ENCODE peak calls at places on chromosomes 3 and 15, in seven cellular contexts. X is upper lobe of left lung, D is right cardiac atrium, J is mammary epithelial cell, S is adrenal gland, P is lung, T is gastrocnemius medialis. H is an unnamed sample.

GRCh38 chr3:150751781-150752263 is 11.1 kb downstream of the SIAH2 start:
- DNase-seq in J (no peak), D (no peak), P (peak; percentile 41), S (peak; percentile 17), T (no peak), X (peak; percentile 68), H (no peak)

GRCh38 chr3:7800006-7800780 is 701.4 kb upstream of the LMCD1 start:
- DNase-seq in D (no peak), P (no peak), X (no peak), S (no peak), J (no peak), T (no peak), H (no peak)

GRCh38 chr3:65607101-65607500 is 431.6 kb downstream of the MAGI1 start:
- DNase-seq in X (no peak), T (no peak), P (no peak), J (peak; percentile 57), D (no peak), S (no peak), H (no peak)

GRCh38 chr3:14429237-14429636 is 26.8 kb downstream of the SLC6A6 start:
- DNase-seq in T (peak; percentile 85), P (no peak), S (peak; percentile 54), D (peak; percentile 41), J (no peak), X (peak; percentile 68), H (no peak)

GRCh38 chr15:61828860-61829513 is 231.3 kb downstream of the VPS13C start:
- DNase-seq in S (no peak), X (no peak), D (peak; percentile 65), T (no peak), J (no peak), P (no peak), H (no peak)

GRCh38 chr3:109702252-109702651 is 364.9 kb upstream of the DPPA4 start:
- DNase-seq in S (no peak), J (peak; percentile 78), D (no peak), X (no peak), T (no peak), P (no peak), H (no peak)

GRCh38 chr3:38099518-38099917 is 37.4 kb downstream of the ACAA1 start:
- DNase-seq in J (no peak), T (no peak), D (no peak), P (no peak), X (no peak), S (no peak), H (no peak)

GRCh38 chr3:16739416-16740091 is 134.3 kb upstream of the DAZL start:
- DNase-seq in S (no peak), P (no peak), X (no peak), J (no peak), T (no peak), D (no peak), H (no peak)

GRCh38 chr15:92801412-92801773 is 98.7 kb upstream of the CHD2 start:
- DNase-seq in X (peak; percentile 23), D (no peak), T (peak; percentile 63), S (no peak), J (peak; percentile 59), P (no peak), H (peak; percentile 58)

GRCh38 chr3:128380719-128381118 is 86.0 kb downstream of the DNAJB8 start:
- DNase-seq in D (peak; percentile 21), P (no peak), X (no peak), T (no peak), S (no peak), J (no peak), H (no peak)

GRCh38 chr15:41024141-41024540 is 70.9 kb downstream of the CHAC1 start:
- DNase-seq in T (no peak), D (no peak), P (no peak), J (no peak), X (no peak), S (no peak), H (no peak)

GRCh38 chr3:186882125-186882524 is 39.6 kb downstream of the ADIPOQ start:
- DNase-seq in X (no peak), D (no peak), S (no peak), J (no peak), T (no peak), P (no peak), H (no peak)

DNA sequence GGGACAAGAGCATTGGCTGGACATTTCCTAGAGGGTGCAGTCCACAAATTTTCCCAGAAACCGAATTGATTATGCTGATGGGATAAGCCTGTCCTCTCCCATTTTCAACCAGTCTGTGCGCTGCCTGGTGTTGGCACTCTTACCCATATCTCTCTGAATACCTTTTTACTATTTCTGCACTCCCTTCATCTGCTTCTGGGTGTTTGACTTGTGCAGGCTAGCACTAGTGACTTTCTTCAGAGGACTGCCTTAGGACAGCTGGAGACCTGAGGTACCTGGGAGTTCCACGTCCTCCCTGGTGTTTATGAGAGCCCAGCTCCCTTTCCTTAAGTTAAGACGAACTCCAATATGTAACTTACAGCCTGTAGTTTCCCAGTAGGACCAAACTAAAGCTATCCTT is 50.2 kb downstream of the RBMS3 start:
- DNase-seq in X (no peak), S (no peak), D (no peak), J (no peak), T (no peak), P (no peak), H (no peak)
- H3K4me3 ChIP-seq in X (no peak overlapping the region), S (no peak overlapping the region), D (no peak overlapping the region), J (no peak overlapping the region), T (no peak overlapping the region), P (no peak overlapping the region), H (no peak overlapping the region)

GRCh38 chr15:29871401-29871800 is 49.1 kb upstream of the TJP1 start:
- DNase-seq in J (no peak), S (no peak), D (peak; percentile 82), T (peak; percentile 25), X (no peak), P (no peak), H (peak; percentile 91)
- H3K27ac ChIP-seq in J (no peak overlapping the region), S (peak overlapping the region; percentile 45), D (peak overlapping the region; percentile 97), T (peak overlapping the region; percentile 78), X (peak overlapping the region; percentile 72), P (peak overlapping the region; percentile 68), H (peak overlapping the region; percentile 13)

GRCh38 chr15:45705510-45706473 is 71.0 kb downstream of the SQOR start:
- DNase-seq in P (peak; percentile 77), X (peak; percentile 83), D (peak; percentile 74), J (peak; percentile 70), S (peak; percentile 81), T (peak; percentile 61), H (peak; percentile 79)

GRCh38 chr15:45701108-45701507 is 66.3 kb downstream of the SQOR start:
- DNase-seq in X (no peak), T (no peak), P (no peak), D (no peak), S (no peak), J (no peak), H (no peak)

GRCh38 chr15:45702041-45702440 is 67.2 kb downstream of the SQOR start:
- DNase-seq in T (no peak), S (no peak), X (no peak), J (peak; percentile 17), P (no peak), D (no peak), H (no peak)

GRCh38 chr15:45704329-45705249 is 69.8 kb downstream of the SQOR start:
- DNase-seq in J (no peak), P (no peak), S (no peak), T (no peak), D (peak; percentile 58), X (peak; percentile 23), H (peak; percentile 58)

DNA sequence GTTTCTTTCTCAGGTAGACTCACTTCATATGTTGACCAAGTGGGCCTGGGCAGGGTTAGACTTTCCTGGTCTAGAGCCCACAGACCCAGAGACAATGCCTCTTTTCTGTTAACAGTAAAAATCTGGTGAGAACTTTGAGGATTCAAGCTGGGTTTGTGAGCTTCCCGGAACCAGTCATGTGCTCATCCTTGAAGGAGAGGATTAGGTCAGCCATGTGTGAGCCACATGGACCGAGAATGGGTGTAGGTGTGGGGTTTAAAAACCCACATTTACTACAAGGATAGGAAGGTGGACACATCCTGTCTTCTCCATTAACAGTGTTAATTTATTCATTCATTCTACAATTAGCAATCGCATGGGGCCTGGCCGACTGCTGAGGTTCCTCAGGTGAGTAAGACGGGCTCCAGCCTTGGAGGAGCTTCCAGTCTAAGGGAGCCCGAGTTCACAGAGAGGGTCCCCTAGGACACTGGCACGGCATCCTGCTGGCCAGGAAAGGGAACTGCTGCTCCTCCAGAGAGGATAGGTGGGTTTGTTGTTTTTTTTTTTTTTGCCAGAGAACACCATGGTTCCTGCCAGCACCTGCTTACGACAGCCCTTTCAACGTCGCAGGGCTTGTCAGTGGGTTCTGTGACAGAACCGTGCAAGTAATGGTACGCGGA is 69.0 kb downstream of the SQOR start:
- DNase-seq in D (no peak), S (no peak), X (no peak), T (no peak), P (no peak), J (no peak), H (no peak)
- H3K4me3 ChIP-seq in D (peak overlapping the region; percentile 66), S (no peak overlapping the region), X (no peak overlapping the region), T (no peak overlapping the region), P (no peak overlapping the region), J (no peak overlapping the region), H (peak overlapping the region; percentile 89)

GRCh38 chr3:129555176-129555575 is 12.2 kb downstream of the H1-8 start:
- DNase-seq in S (no peak), J (no peak), D (peak; percentile 79), X (no peak), P (no peak), T (no peak), H (no peak)
- H3K27ac ChIP-seq in S (peak overlapping the region; percentile 58), J (no peak overlapping the region), D (peak overlapping the region; percentile 34), X (peak overlapping the region; percentile 50), P (no peak overlapping the region), T (no peak overlapping the region), H (no peak overlapping the region)

GRCh38 chr3:82163907-82164520 is 402.6 kb upstream of the GBE1 start:
- DNase-seq in S (no peak), T (no peak), P (no peak), X (no peak), J (no peak), D (no peak), H (no peak)
- H3K4me3 ChIP-seq in S (no peak overlapping the region), T (no peak overlapping the region), P (no peak overlapping the region), X (no peak overlapping the region), J (no peak overlapping the region), D (no peak overlapping the region), H (no peak overlapping the region)

GRCh38 chr15:90261811-90262210 is 3.7 kb upstream of the NGRN start:
- DNase-seq in X (no peak), P (no peak), S (no peak), J (peak; percentile 85), T (no peak), D (no peak), H (no peak)
- H3K27ac ChIP-seq in X (no peak overlapping the region), P (no peak overlapping the region), S (no peak overlapping the region), J (no peak overlapping the region), T (peak overlapping the region; percentile 49), D (no peak overlapping the region), H (no peak overlapping the region)

H was measured in aorta.